ENCODE peak calls at places on chromosomes 12 and 14, in four cellular contexts. Z, L, T and A are unnamed samples.

GRCh38 chr12:108977360-108977759 is 43.5 kb downstream of the SVOP start:
- DNase-seq in L (no peak), T (no peak), Z (no peak), A (no peak)

GRCh38 chr12:26798013-26798412 is 35.0 kb downstream of the ITPR2 start:
- DNase-seq in Z (no peak), T (peak; percentile 72), L (no peak), A (no peak)

GRCh38 chr12:107594995-107595394 is 90.6 kb upstream of the PWP1 start:
- DNase-seq in T (no peak), Z (no peak), L (no peak), A (no peak)

GRCh38 chr12:132955094-132955932 is 793 bp downstream of the ZNF605 start:
- DNase-seq in T (no peak), Z (no peak), L (peak; percentile 72), A (no peak)

GRCh38 chr14:35632276-35633071 is 98.5 kb downstream of the INSM2 start:
- DNase-seq in T (no peak), Z (no peak), L (no peak), A (no peak)

GRCh38 chr12:62299617-62300016 is 39.4 kb downstream of the USP15 start:
- DNase-seq in Z (no peak), L (no peak), T (no peak), A (no peak)

GRCh38 chr14:79084861-79085260 is 914.7 kb downstream of the NRXN3 start:
- DNase-seq in L (no peak), T (no peak), Z (no peak), A (no peak)

GRCh38 chr12:6277982-6278438 is 32.5 kb upstream of the PLEKHG6 start:
- DNase-seq in T (peak; percentile 59), Z (no peak), L (peak; percentile 87), A (no peak)

GRCh38 chr14:20332946-20333782 is at the start of gene CCNB1IP1:
- DNase-seq in Z (peak; percentile 43), L (no peak), T (peak; percentile 75), A (no peak)

GRCh38 chr12:46921754-46922113 is 95.9 kb upstream of the SLC38A4 start:
- DNase-seq in L (no peak), T (no peak), Z (no peak), A (no peak)

GRCh38 chr14:102603293-102603907 is 11.0 kb downstream of the RCOR1 start:
- DNase-seq in T (no peak), Z (no peak), L (no peak), A (no peak)

GRCh38 chr12:95646781-95647184 is 95.5 kb upstream of the USP44 start:
- DNase-seq in Z (no peak), T (no peak), L (no peak), A (no peak)

GRCh38 chr12:111034911-111035577 is 114.7 kb upstream of the MYL2 start:
- DNase-seq in Z (no peak), T (no peak), L (no peak), A (no peak)

GRCh38 chr14:99120147-99121026 is 151.6 kb downstream of the BCL11B start:
- DNase-seq in Z (no peak), T (no peak), L (no peak), A (no peak)

GRCh38 chr12:54830199-54830598 is 24.1 kb upstream of the MUCL1 start:
- DNase-seq in T (no peak), L (no peak), Z (no peak), A (no peak)

GRCh38 chr14:101035466-101036225 is 132.1 kb upstream of the RTL1 start:
- DNase-seq in L (peak; percentile 41), Z (no peak), T (no peak), A (peak; percentile 69)

GRCh38 chr12:68349921-68350606 is 17.9 kb upstream of the MDM1 start:
- DNase-seq in Z (no peak), T (no peak), L (no peak), A (no peak)

GRCh38 chr14:80621701-80622100 is 319.8 kb downstream of the CEP128 start:
- DNase-seq in Z (no peak), T (no peak), L (no peak), A (no peak)

GRCh38 chr12:58922849-58923248 is 2.5 kb upstream of the LRIG3 start:
- DNase-seq in T (no peak), L (no peak), Z (no peak), A (no peak)

GRCh38 chr12:27142102-27142721 is 59.8 kb upstream of the C12orf71 start:
- DNase-seq in L (no peak), Z (peak; percentile 42), T (peak; percentile 58), A (no peak)

GRCh38 chr14:64337901-64338615 is 43.9 kb upstream of the ESR2 start:
- DNase-seq in Z (no peak), T (peak; percentile 19), L (no peak), A (peak; percentile 94)

GRCh38 chr14:73886449-73887115 is at the start of gene ZNF410:
- DNase-seq in T (peak; percentile 81), L (peak; percentile 98), Z (peak; percentile 87), A (peak; percentile 97)

GRCh38 chr14:106215229-106215628 is 688.8 kb downstream of the TMEM121 start:
- DNase-seq in L (no peak), T (no peak), Z (no peak), A (no peak)

GRCh38 chr14:100065942-100066574 is 836 bp downstream of the EVL start:
- DNase-seq in Z (peak; percentile 75), T (no peak), L (no peak), A (no peak)

GRCh38 chr14:70893842-70894237 is 13.4 kb upstream of the PCNX1 start:
- DNase-seq in L (no peak), T (no peak), Z (no peak), A (no peak)

GRCh38 chr14:34258318-34258717 is 203.7 kb downstream of the SPTSSA start:
- DNase-seq in L (no peak), Z (no peak), T (no peak), A (no peak)

GRCh38 chr14:31543969-31544799 is 17.0 kb upstream of the NUBPL start:
- DNase-seq in Z (no peak), L (no peak), T (no peak), A (no peak)

GRCh38 chr14:99829450-99829849 is 36.2 kb downstream of the EML1 start:
- DNase-seq in Z (no peak), T (no peak), L (no peak), A (no peak)

GRCh38 chr12:48279601-48280000 is 71.1 kb downstream of the ZNF641 start:
- DNase-seq in L (no peak), Z (no peak), T (no peak), A (no peak)

GRCh38 chr12:39788235-39788634 is 168.6 kb upstream of the ABCD2 start:
- DNase-seq in Z (no peak), L (no peak), T (no peak), A (no peak)

GRCh38 chr14:64549016-64549415 is 745 bp upstream of the PPP1R36 start:
- DNase-seq in T (no peak), L (no peak), Z (no peak), A (no peak)

GRCh38 chr12:113155641-113156040 is 6.1 kb downstream of the CFAP73 start:
- DNase-seq in T (no peak), L (no peak), Z (no peak), A (no peak)

GRCh38 chr14:91862417-91862816 is 4.9 kb downstream of the TC2N start:
- DNase-seq in T (no peak), L (no peak), Z (no peak), A (no peak)

GRCh38 chr14:91861091-91861490 is 6.2 kb downstream of the TC2N start:
- DNase-seq in L (no peak), T (no peak), Z (no peak), A (no peak)

GRCh38 chr14:91854327-91854934 is 12.9 kb downstream of the TC2N start:
- DNase-seq in L (no peak), T (no peak), Z (no peak), A (no peak)

GRCh38 chr14:91860238-91860637 is 7.1 kb downstream of the TC2N start:
- DNase-seq in Z (no peak), T (no peak), L (no peak), A (no peak)

DNA sequence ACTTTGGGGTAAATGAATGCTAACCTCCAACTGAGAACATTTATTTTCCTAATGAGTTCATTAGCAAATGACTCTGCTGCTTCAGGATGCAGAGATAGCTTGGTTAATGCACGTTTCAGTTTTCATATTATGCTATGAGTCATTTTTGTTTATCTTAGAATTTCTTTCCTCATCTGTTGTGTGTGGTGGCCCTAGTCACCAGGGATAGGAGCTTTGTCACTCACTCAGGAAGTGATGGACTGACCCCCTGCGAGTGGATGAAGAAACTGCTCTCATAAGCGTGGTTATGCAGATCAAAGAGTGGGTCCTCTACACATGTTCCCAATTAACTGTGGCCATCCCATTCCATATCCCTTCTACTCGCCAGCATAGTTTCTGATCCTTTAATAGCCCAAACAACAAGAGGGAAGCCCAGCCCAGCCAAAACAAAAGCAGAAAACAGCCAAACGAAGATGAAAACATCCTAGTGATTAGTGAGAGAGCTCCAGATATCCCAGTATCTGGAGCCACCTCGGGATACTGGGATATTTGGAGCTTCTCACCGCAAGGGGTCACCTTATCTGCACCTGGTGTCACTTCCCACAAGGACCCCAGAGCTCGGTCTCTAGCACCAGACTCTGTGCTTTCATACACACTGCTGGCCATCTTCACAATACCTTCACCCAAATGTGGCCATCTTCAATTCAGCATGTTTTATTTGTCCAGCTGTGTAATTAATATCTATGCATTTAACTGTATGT is 8.6 kb downstream of the TC2N start:
- DNase-seq in T (no peak), Z (no peak), L (no peak), A (no peak)
- TF ChIP-seq CTCF in T (no peak), Z (no peak), L (no peak), A (peak; percentile 30)

GRCh38 chr14:24817638-24818053 is 183.7 kb upstream of the GZMB start:
- DNase-seq in L (no peak), T (no peak), Z (no peak), A (no peak)
- TF ChIP-seq CTCF in L (no peak), T (no peak), Z (no peak), A (peak; percentile 81)

GRCh38 chr12:114698566-114699163 is 14.7 kb upstream of the TBX3 start:
- DNase-seq in T (no peak), L (no peak), Z (no peak), A (no peak)
- TF ChIP-seq CTCF in T (no peak), L (no peak), Z (no peak), A (no peak)

GRCh38 chr12:10557329-10557728 is 51.6 kb downstream of the EIF2S3B start:
- DNase-seq in T (no peak), Z (no peak), L (no peak), A (no peak)

GRCh38 chr12:10554971-10555481 is 49.3 kb downstream of the EIF2S3B start:
- DNase-seq in L (no peak), T (no peak), Z (no peak), A (no peak)

GRCh38 chr12:10553148-10553547 is 47.5 kb downstream of the EIF2S3B start:
- DNase-seq in L (no peak), Z (no peak), T (no peak), A (no peak)

GRCh38 chr12:10551375-10551774 is 45.7 kb downstream of the EIF2S3B start:
- DNase-seq in T (no peak), L (no peak), Z (no peak), A (peak; percentile 83)

DNA sequence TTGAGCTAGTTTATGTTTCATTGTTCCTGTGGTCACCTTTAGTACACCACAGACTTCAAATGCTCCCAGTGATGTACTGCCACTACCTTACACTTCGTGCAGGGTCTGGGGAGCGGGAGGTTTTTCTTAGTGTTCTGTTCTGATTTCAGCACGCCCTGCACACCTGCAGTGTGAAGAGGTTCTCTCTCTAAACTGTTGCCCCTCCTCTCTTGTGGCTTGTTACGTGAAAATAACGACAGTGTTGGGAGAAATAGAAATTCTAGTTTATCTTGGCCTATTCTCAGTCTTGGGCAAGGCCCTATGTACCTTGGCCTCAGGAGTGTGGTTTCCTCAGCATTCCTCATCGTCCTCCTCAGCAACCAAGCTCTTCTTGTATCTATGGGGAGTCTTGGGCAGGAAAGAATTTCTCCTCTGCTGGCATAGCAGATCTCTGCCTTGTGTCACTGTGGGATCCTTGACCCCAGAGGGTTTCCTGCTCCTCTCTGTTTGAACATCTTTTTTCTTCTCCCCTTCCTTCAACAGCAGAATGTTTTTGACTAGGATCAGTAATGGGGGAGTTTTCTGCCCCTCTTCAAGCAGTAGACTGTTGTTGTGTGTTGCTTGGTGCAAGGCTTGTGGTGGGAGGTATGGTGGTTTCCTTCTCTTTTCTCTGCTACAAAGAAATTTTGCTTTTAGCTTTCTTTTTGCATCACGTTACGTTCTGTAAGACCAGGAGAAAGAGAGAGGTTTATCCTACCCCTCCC is 48.7 kb downstream of the EIF2S3B start:
- DNase-seq in L (no peak), Z (peak; percentile 64), T (no peak), A (no peak)
- TF ChIP-seq CTCF in L (no peak), Z (no peak), T (no peak), A (no peak)